ENCODE peak calls at places on chromosomes 16 and 17, in four cellular contexts. M is fibroblast of lung, L is psoas muscle, R is AG04450. P is an unnamed sample.

GRCh38 chr16:11614587-11615175 is 28.0 kb upstream of the LITAF start:
- DNase-seq in R (no peak), L (no peak), M (peak; percentile 23), P (no peak)

GRCh38 chr16:8958344-8958808 is 5.3 kb downstream of the USP7 start:
- DNase-seq in L (peak; percentile 77), M (peak; percentile 75), R (no peak), P (peak; percentile 40)

GRCh38 chr16:56606688-56607618 is 1.4 kb upstream of the MT2A start:
- DNase-seq in M (peak; percentile 100), R (peak; percentile 93), L (peak; percentile 92), P (peak; percentile 99)

GRCh38 chr17:4807534-4808377 is 804 bp downstream of the PLD2 start:
- DNase-seq in R (no peak), M (no peak), L (peak; percentile 54), P (no peak)

GRCh38 chr17:76370261-76370993 is 14.0 kb upstream of the SPHK1 start:
- DNase-seq in M (peak; percentile 97), L (peak; percentile 93), R (peak; percentile 80), P (peak; percentile 95)

GRCh38 chr17:8503368-8503767 is 67.7 kb downstream of the NDEL1 start:
- DNase-seq in R (no peak), L (peak; percentile 74), M (peak; percentile 14), P (no peak)

GRCh38 chr17:20174588-20175265 is 165.6 kb downstream of the SPECC1 start:
- DNase-seq in M (peak; percentile 89), L (no peak), R (no peak), P (peak; percentile 24)

GRCh38 chr17:20896153-20896649 is 146.6 kb downstream of the USP22 start:
- DNase-seq in R (no peak), M (no peak), L (peak; percentile 67), P (peak; percentile 17)

GRCh38 chr17:55168970-55169687 is 95.6 kb upstream of the HLF start:
- DNase-seq in M (no peak), R (no peak), L (no peak), P (no peak)

GRCh38 chr17:30415491-30415890 is 36.8 kb downstream of the CPD start:
- DNase-seq in M (peak; percentile 20), L (no peak), R (no peak), P (no peak)

GRCh38 chr17:57004944-57005579 is 27.1 kb downstream of the SCPEP1 start:
- DNase-seq in R (no peak), M (no peak), L (no peak), P (no peak)

GRCh38 chr17:42101513-42102292 is 3.4 kb upstream of the ZNF385C start:
- DNase-seq in R (peak; percentile 13), M (peak; percentile 50), L (peak; percentile 95), P (peak; percentile 76)

GRCh38 chr17:28478940-28479615 is 5.6 kb downstream of the SLC13A2 start:
- DNase-seq in R (no peak), L (no peak), M (no peak), P (no peak)

GRCh38 chr17:40399185-40399584 is 18.5 kb downstream of the TOP2A start:
- DNase-seq in R (peak; percentile 21), L (no peak), M (peak; percentile 52), P (peak; percentile 80)

GRCh38 chr17:76880268-76880667 is 12.1 kb downstream of the MGAT5B start:
- DNase-seq in M (no peak), R (no peak), L (no peak), P (no peak)

GRCh38 chr17:34533811-34534527 is 45.4 kb upstream of the TMEM132E start:
- DNase-seq in R (no peak), L (no peak), M (no peak), P (no peak)

GRCh38 chr17:34527121-34527907 is 52.1 kb upstream of the TMEM132E start:
- DNase-seq in M (no peak), L (no peak), R (no peak), P (no peak)

GRCh38 chr17:34527908-34528470 is 51.4 kb upstream of the TMEM132E start:
- DNase-seq in M (no peak), L (no peak), R (no peak), P (no peak)
- TF ChIP-seq CTCF in M (no peak), L (no peak), R (no peak), P (no peak)

GRCh38 chr17:44541884-44542581 is 15.3 kb upstream of the FZD2 start:
- DNase-seq in M (no peak), L (no peak), R (no peak), P (no peak)
- H3K4me3 ChIP-seq in M (no peak overlapping the region), L (no peak overlapping the region), R (no peak overlapping the region), P (no peak overlapping the region)

GRCh38 chr17:14046978-14047377 is 22.3 kb upstream of the COX10 start:
- DNase-seq in R (no peak), M (no peak), L (no peak), P (no peak)

GRCh38 chr17:14050616-14051015 is 18.7 kb upstream of the COX10 start:
- DNase-seq in M (no peak), R (no peak), L (no peak), P (no peak)

GRCh38 chr17:14047591-14047990 is 21.7 kb upstream of the COX10 start:
- DNase-seq in R (no peak), L (no peak), M (no peak), P (no peak)

GRCh38 chr17:14044702-14045101 is 24.6 kb upstream of the COX10 start:
- DNase-seq in R (no peak), M (no peak), L (no peak), P (no peak)

GRCh38 chr17:14048169-14048568 is 21.1 kb upstream of the COX10 start:
- DNase-seq in M (no peak), R (no peak), L (no peak), P (no peak)
- TF ChIP-seq CTCF in M (no peak), R (peak; percentile 43), L (peak; percentile 18), P (peak; percentile 32)

DNA sequence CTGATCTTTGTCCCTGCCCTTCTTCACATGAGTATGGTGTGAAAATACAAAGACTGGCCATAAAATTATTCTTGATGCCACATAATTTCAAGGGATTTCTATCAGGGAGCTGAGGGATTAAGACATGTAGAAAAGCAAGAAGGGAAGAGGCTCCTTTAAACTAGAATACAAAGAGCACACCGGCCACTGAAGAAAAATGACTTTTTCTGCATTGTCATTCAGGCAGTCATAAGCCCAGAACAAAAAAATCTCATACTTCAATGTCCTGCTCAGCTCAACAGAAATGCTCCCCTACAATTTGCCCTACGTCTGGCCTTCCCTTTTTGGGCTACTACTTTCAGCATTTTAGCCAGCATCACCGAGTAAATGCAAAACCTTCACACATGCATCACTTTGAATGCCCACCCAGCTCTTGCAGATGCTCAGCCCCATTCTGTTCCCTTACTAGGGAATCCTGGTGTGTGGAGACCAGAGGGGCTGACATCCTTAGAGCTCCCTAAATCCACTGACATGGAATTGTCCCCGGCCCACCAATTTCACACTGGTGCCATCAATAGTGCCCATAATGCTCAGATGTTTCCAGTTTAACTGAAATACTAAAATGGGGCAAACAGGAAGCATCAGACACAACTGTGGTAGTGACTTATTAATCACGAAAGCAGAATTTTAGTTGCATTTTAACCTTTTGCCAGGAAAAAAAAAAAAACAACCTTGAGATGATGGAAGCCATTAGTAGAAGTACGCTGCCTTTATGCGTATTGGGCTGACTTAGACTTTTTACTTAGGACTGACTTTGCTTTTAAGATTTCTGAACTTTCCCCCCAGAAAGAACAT is 2.7 kb downstream of the MAP3K14 start:
- DNase-seq in M (no peak), L (no peak), R (no peak), P (no peak)
- H3K4me3 ChIP-seq in M (peak overlapping the region; percentile 52), L (peak overlapping the region; percentile 93), R (peak overlapping the region; percentile 92), P (peak overlapping the region; percentile 84)